ENCODE peak calls at places on chromosome 13, in four cellular contexts. A is fibroblast of lung, F is neural progenitor cell, G is endothelial cell of umbilical vein. X is an unnamed sample.

GRCh38 chr13:42702726-42703125 is 78.7 kb upstream of the FAM216B start:
- DNase-seq in A (peak), F (no peak), G (no peak), X (no peak)

GRCh38 chr13:52599853-52600603 is 42.2 kb upstream of the HNRNPA1L2 start:
- DNase-seq in A (peak), F (peak), G (peak), X (peak)

GRCh38 chr13:40063743-40064142 is 408.3 kb downstream of the COG6 start:
- DNase-seq in A (no peak), F (no peak), G (no peak), X (no peak)

GRCh38 chr13:99756281-99756680 is 215.3 kb downstream of the ZIC5 start:
- DNase-seq in A (no peak), F (no peak), G (no peak), X (no peak)

GRCh38 chr13:60679928-60680693 is 283.1 kb downstream of the TDRD3 start:
- DNase-seq in A (no peak), F (no peak), G (peak), X (peak)

GRCh38 chr13:65093352-65093751 is 2136.8 kb downstream of the PCDH9 start:
- DNase-seq in A (no peak), F (no peak), G (no peak), X (no peak)

GRCh38 chr13:110702591-110703526 is 3.1 kb downstream of the CARS2 start:
- DNase-seq in A (peak), F (no peak), G (no peak), X (no peak)

GRCh38 chr13:114200673-114201005 is 21.6 kb downstream of the CFAP97D2 start:
- DNase-seq in A (peak), F (no peak), G (no peak), X (no peak)

GRCh38 chr13:33264620-33264978 is 21.0 kb downstream of the STARD13 start:
- DNase-seq in A (no peak), F (no peak), G (no peak), X (no peak)

GRCh38 chr13:113915012-113915763 is 51.3 kb upstream of the GAS6 start:
- DNase-seq in A (no peak), F (no peak), G (no peak), X (no peak)

GRCh38 chr13:29570058-29570654 is 25.3 kb downstream of the SLC7A1 start:
- DNase-seq in A (no peak), F (no peak), G (no peak), X (no peak)

GRCh38 chr13:33146843-33147611 is 130.8 kb downstream of the KL start:
- DNase-seq in A (no peak), F (no peak), G (no peak), X (no peak)

GRCh38 chr13:29196409-29197074 is 376.4 kb downstream of the MTUS2 start:
- DNase-seq in A (no peak), F (no peak), G (no peak), X (no peak)

GRCh38 chr13:40102854-40103253 is 447.4 kb downstream of the COG6 start:
- DNase-seq in A (no peak), F (no peak), G (no peak), X (no peak)

GRCh38 chr13:51996660-51997059 is 14.6 kb downstream of the ATP7B start:
- DNase-seq in A (no peak), F (no peak), G (no peak), X (no peak)

GRCh38 chr13:110663491-110663890 is 42.4 kb downstream of the CARS2 start:
- DNase-seq in A (no peak), F (no peak), G (no peak), X (no peak)

GRCh38 chr13:104466016-104466415 is 1399.8 kb upstream of the SLC10A2 start:
- DNase-seq in A (no peak), F (no peak), G (no peak), X (no peak)

GRCh38 chr13:46166947-46167610 is 14.9 kb downstream of the LCP1 start:
- DNase-seq in A (no peak), F (no peak), G (no peak), X (no peak)

GRCh38 chr13:63124863-63125262 is 1709.2 kb upstream of the PCDH20 start:
- DNase-seq in A (peak), F (no peak), G (peak), X (peak)

GRCh38 chr13:44422755-44423643 is 49.4 kb downstream of the SERP2 start:
- DNase-seq in A (no peak), F (no peak), G (no peak), X (no peak)

GRCh38 chr13:51950722-51951121 is 60.5 kb downstream of the ATP7B start:
- DNase-seq in A (no peak), F (no peak), G (peak), X (no peak)

GRCh38 chr13:50129923-50130685 is 114.9 kb downstream of the KCNRG start:
- DNase-seq in A (peak), F (peak), G (no peak), X (peak)

GRCh38 chr13:79307866-79308298 is 98.2 kb downstream of the RBM26 start:
- DNase-seq in A (peak), F (peak), G (no peak), X (no peak)

GRCh38 chr13:100443278-100443997 is 145.2 kb downstream of the GGACT start:
- DNase-seq in A (no peak), F (no peak), G (no peak), X (no peak)

GRCh38 chr13:88627071-88627470 is 955.9 kb downstream of the SLITRK5 start:
- DNase-seq in A (no peak), F (no peak), G (no peak), X (no peak)

GRCh38 chr13:26590951-26591350 is 33.5 kb downstream of the WASF3 start:
- DNase-seq in A (no peak), F (no peak), G (peak), X (no peak)

GRCh38 chr13:64746845-64747244 is 2483.3 kb downstream of the PCDH9 start:
- DNase-seq in A (no peak), F (no peak), G (no peak), X (no peak)

GRCh38 chr13:57631607-57632275 is at the start of gene PCDH17:
- DNase-seq in A (peak), F (peak), G (peak), X (peak)

GRCh38 chr13:99382428-99383133 is 75.4 kb upstream of the GPR183 start:
- DNase-seq in A (no peak), F (no peak), G (no peak), X (no peak)

GRCh38 chr13:97127842-97128241 is 94.3 kb upstream of the MBNL2 start:
- DNase-seq in A (no peak), F (no peak), G (no peak), X (no peak)

GRCh38 chr13:109123971-109124370 is 494.6 kb downstream of the MYO16 start:
- DNase-seq in A (no peak), F (peak), G (no peak), X (peak)

GRCh38 chr13:38618336-38618735 is 68.5 kb upstream of the FREM2 start:
- DNase-seq in A (no peak), F (no peak), G (no peak), X (no peak)

GRCh38 chr13:41581884-41582547 is 124.7 kb downstream of the RGCC start:
- DNase-seq in A (no peak), F (no peak), G (no peak), X (no peak)

GRCh38 chr13:32830632-32831031 is 185.6 kb upstream of the KL start:
- DNase-seq in A (no peak), F (no peak), G (no peak), X (no peak)

GRCh38 chr13:59458908-59459579 is 704.7 kb downstream of the DIAPH3 start:
- DNase-seq in A (peak), F (peak), G (peak), X (peak)

GRCh38 chr13:79435549-79435948 is 29.5 kb upstream of the RBM26 start:
- DNase-seq in A (peak), F (no peak), G (peak), X (no peak)

GRCh38 chr13:23811366-23812027 is 77.7 kb downstream of the MIPEP start:
- DNase-seq in A (no peak), F (peak), G (no peak), X (no peak)

GRCh38 chr13:19845758-19846157 is 17.7 kb downstream of the ZMYM5 start:
- DNase-seq in A (peak), F (no peak), G (peak), X (peak)
- TF ChIP-seq CTCF in A (no peak), F (no peak), G (no peak), X (no peak)

GRCh38 chr13:25018729-25019115 is 77.2 kb upstream of the PABPC3 start:
- DNase-seq in A (no peak), F (peak), G (no peak), X (no peak)
- TF ChIP-seq EZH2 in A (no peak), F (no peak), G (no peak), X (no peak)

GRCh38 chr13:20090349-20090748 is 70.5 kb downstream of the GJA3 start:
- DNase-seq in A (peak), F (no peak), G (no peak), X (peak)
- TF ChIP-seq CTCF in A (no peak), F (peak), G (no peak), X (peak)

GRCh38 chr13:112891477-112892401 is 77.3 kb upstream of the MCF2L start:
- DNase-seq in A (no peak), F (peak), G (no peak), X (no peak)
- TF ChIP-seq EZH2 in A (no peak), F (no peak), G (no peak), X (no peak)

DNA sequence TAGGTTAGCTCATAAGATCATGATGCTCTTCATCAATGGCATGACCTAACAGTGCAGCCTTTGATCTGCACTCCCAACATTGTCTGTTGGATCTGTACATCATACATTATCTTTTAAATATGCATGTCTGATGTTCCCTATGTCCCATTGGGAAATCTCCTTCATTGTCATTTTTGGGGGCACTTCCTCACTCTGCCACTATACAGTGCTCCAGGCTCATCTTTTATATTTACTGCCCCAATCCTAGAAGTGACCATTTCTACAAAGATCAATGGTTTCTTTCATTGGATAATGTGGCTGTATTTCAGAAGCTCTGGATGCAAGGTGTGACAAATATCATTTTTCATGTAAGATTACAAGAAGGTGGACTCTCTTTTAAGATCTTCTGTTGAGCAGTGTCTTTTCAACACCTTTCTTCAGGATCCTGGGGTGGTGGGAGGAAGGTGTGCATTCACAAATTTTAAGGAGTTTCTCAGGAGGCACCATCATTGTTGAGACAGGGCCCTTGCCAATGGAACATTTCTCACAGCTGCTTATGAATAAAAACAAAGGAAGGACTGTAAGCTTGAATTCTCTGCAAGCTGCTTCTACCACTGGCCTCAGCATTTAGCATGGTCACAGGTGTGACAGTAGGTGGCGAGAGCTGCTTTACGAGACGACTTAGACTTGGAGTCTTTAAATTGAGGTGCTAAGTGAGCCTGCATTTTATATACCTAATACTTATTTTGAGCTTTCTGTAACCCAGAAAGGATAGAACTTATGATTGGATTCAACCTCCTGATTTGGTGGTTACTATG is 403.0 kb downstream of the LMO7 start:
- DNase-seq in A (no peak), F (no peak), G (no peak), X (no peak)
- TF ChIP-seq CTCF in A (no peak), F (peak), G (no peak), X (no peak)